ENCODE peak calls at places on chromosome 19, in nine cellular contexts. E is CD4-positive, alpha-beta memory T cell; N is colonic mucosa; Q is PC-3; W is heart left ventricle; T is neural progenitor cell; M is psoas muscle; K is A549; P is ovary. Z is an unnamed sample. For H3K4me1, the result is how much of the 10 kb centered on the place peaks cover.

GRCh38 chr19:31121501-31121900 is 227.7 kb downstream of the TSHZ3 start:
- DNase-seq in E (no peak), N (no peak), Q (no peak), W (no peak), T (no peak), M (no peak), K (no peak), P (no peak), Z (peak)

GRCh38 chr19:51326216-51327065 is 15.0 kb downstream of the IGLON5 start:
- DNase-seq in E (no peak), N (no peak), Q (no peak), W (no peak), T (no peak), M (no peak), K (no peak), P (no peak), Z (no peak)

GRCh38 chr19:49436381-49437017 is 4.8 kb downstream of the SLC17A7 start:
- DNase-seq in E (peak), N (peak), Q (no peak), W (no peak), T (peak), M (no peak), K (peak), P (no peak), Z (no peak)

GRCh38 chr19:49421039-49421877 is 2.0 kb downstream of the PTH2 start:
- DNase-seq in E (no peak), N (peak), Q (peak), W (peak), T (peak), M (peak), K (no peak), P (no peak), Z (peak)

GRCh38 chr19:32367063-32367462 is 21.7 kb downstream of the ZNF507 start:
- DNase-seq in E (no peak), N (no peak), Q (no peak), W (no peak), T (no peak), M (no peak), K (no peak), P (no peak), Z (no peak)

GRCh38 chr19:54355675-54356074 is 9.1 kb downstream of the LAIR1 start:
- DNase-seq in E (no peak), N (no peak), Q (no peak), W (no peak), T (no peak), M (no peak), K (no peak), P (no peak), Z (no peak)

GRCh38 chr19:45250832-45251451 is at the start of gene MARK4:
- DNase-seq in E (peak), N (peak), Q (peak), W (peak), T (peak), M (peak), K (peak), P (peak), Z (peak)

GRCh38 chr19:16070366-16070990 is 5.8 kb upstream of the TPM4 start:
- DNase-seq in E (peak), N (peak), Q (peak), W (peak), T (no peak), M (peak), K (peak), P (peak), Z (peak)

GRCh38 chr19:16288544-16288943 is 36.1 kb upstream of the KLF2 start:
- DNase-seq in E (no peak), N (no peak), Q (no peak), W (no peak), T (no peak), M (no peak), K (no peak), P (no peak), Z (no peak)

GRCh38 chr19:32874605-32875004 is 5.0 kb upstream of the SLC7A9 start:
- DNase-seq in E (no peak), N (no peak), Q (no peak), W (no peak), T (no peak), M (peak), K (no peak), P (no peak), Z (no peak)

GRCh38 chr19:41695745-41696144 is 7.7 kb upstream of the CEACAM7 start:
- DNase-seq in E (no peak), N (peak), Q (no peak), W (no peak), T (no peak), M (no peak), K (no peak), P (no peak), Z (no peak)

GRCh38 chr19:51926426-51926783 is 867 bp upstream of the ZNF613 start:
- DNase-seq in E (no peak), N (no peak), Q (no peak), W (no peak), T (no peak), M (peak), K (no peak), P (no peak), Z (no peak)

GRCh38 chr19:37953125-37953524 is 46.1 kb downstream of the SIPA1L3 start:
- DNase-seq in E (no peak), N (no peak), Q (no peak), W (no peak), T (peak), M (no peak), K (no peak), P (no peak), Z (no peak)

GRCh38 chr19:2049741-2050348 is 1.2 kb downstream of the MKNK2 start:
- DNase-seq in E (peak), N (peak), Q (peak), W (peak), T (peak), M (peak), K (peak), P (peak), Z (peak)

GRCh38 chr19:2050991-2051770 is at the start of gene MKNK2:
- DNase-seq in E (peak), N (peak), Q (peak), W (peak), T (peak), M (peak), K (peak), P (peak), Z (peak)

GRCh38 chr19:2053601-2054389 is 2.8 kb upstream of the MKNK2 start:
- DNase-seq in E (peak), N (peak), Q (no peak), W (peak), T (no peak), M (peak), K (no peak), P (peak), Z (no peak)

GRCh38 chr19:2050349-2050990 is 574 bp downstream of the MKNK2 start:
- DNase-seq in E (no peak), N (no peak), Q (no peak), W (no peak), T (peak), M (no peak), K (no peak), P (no peak), Z (no peak)

GRCh38 chr19:2051771-2052704 is 994 bp upstream of the MKNK2 start:
- DNase-seq in E (peak), N (peak), Q (no peak), W (peak), T (no peak), M (peak), K (no peak), P (peak), Z (peak)
- H3K4me1 ChIP-seq in E (half or more), N (under half), Q (under half), W (half or more), T (under half), M (under half), K (half or more), P (under half), Z (under half)

GRCh38 chr19:13095393-13095784 is 7.3 kb downstream of the LYL1 start:
- DNase-seq in E (peak), N (no peak), Q (no peak), W (no peak), T (peak), M (no peak), K (no peak), P (no peak), Z (no peak)

GRCh38 chr19:13093407-13094284 is 9.0 kb downstream of the LYL1 start:
- DNase-seq in E (peak), N (peak), Q (peak), W (peak), T (peak), M (peak), K (peak), P (peak), Z (peak)

GRCh38 chr19:13094285-13094595 is 8.4 kb downstream of the LYL1 start:
- DNase-seq in E (peak), N (no peak), Q (no peak), W (peak), T (no peak), M (no peak), K (no peak), P (no peak), Z (peak)

GRCh38 chr19:13095934-13096890 is 6.4 kb downstream of the LYL1 start:
- DNase-seq in E (peak), N (no peak), Q (peak), W (no peak), T (peak), M (no peak), K (peak), P (no peak), Z (no peak)

DNA sequence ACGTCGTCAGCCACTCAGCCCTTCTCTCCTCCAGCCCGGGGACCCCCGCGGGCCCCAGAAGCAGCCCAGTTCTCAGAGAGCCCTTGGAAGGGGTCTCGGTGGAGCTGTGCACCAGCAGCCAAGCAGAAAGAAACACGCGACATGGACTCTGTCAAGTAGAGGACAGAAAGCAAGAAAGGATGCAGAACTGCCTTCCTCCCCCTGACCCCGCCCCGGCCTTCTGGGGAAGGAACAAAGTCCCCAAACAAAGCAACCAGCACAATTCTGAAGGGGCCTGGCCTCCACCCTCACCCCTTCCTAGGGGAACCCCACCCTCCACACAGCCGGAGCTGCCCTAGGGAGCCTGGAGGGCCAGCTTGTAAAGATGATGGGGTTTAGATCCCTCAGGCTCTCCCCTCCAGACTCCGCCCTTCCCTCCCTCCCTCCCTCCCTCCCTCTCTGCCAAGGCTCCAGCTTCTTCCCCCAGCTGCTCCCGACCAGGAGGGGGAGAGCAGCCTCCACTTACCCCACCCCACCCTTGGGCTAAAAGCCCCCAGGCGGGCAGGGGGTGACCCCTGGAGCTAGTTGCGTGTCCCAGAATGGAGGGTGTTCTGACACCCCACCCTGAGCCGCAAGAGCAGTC is 7.8 kb downstream of the LYL1 start:
- DNase-seq in E (peak), N (no peak), Q (peak), W (no peak), T (peak), M (no peak), K (no peak), P (no peak), Z (no peak)
- H3K4me1 ChIP-seq in E (under half), N (under half), Q (under half), W (half or more), T (under half), M (under half), K (half or more), P (under half), Z (under half)

DNA sequence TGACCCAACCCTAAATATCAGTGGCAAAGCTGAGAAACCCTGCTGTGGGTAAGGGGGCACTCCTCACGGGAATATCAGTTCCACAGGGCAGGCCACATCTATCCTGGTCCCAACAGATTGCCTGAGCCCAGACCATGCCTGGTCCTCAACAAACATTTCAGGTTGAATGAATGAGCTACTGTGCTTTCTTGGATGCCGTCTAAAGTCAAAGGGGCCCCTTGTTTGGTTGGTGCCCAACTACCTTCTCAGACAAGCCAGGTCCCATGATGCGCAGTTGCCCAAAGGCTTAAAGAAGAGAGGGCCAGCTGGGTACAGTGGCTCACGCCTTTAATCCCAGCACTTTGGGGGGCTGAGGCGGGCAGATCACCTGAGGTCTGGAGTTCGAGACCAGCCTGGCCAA is 2.4 kb downstream of the DPP9 start:
- DNase-seq in E (no peak), N (no peak), Q (no peak), W (no peak), T (no peak), M (no peak), K (no peak), P (no peak), Z (no peak)
- H3K4me1 ChIP-seq in E (under half), N (under half), Q (under half), W (under half), T (under half), M (under half), K (under half), P (under half), Z (under half)

GRCh38 chr19:2617393-2618165 is 84.9 kb downstream of the GNG7 start:
- DNase-seq in E (no peak), N (no peak), Q (no peak), W (no peak), T (no peak), M (no peak), K (no peak), P (no peak), Z (no peak)

GRCh38 chr19:2615782-2616181 is 86.7 kb downstream of the GNG7 start:
- DNase-seq in E (no peak), N (no peak), Q (no peak), W (no peak), T (no peak), M (no peak), K (no peak), P (no peak), Z (no peak)

GRCh38 chr19:2619076-2619475 is 83.4 kb downstream of the GNG7 start:
- DNase-seq in E (no peak), N (no peak), Q (peak), W (no peak), T (no peak), M (no peak), K (no peak), P (no peak), Z (no peak)

GRCh38 chr19:2618611-2619010 is 83.9 kb downstream of the GNG7 start:
- DNase-seq in E (peak), N (peak), Q (peak), W (peak), T (no peak), M (peak), K (no peak), P (no peak), Z (no peak)

GRCh38 chr19:2616741-2617392 is 85.6 kb downstream of the GNG7 start:
- DNase-seq in E (peak), N (no peak), Q (no peak), W (no peak), T (no peak), M (no peak), K (no peak), P (no peak), Z (no peak)
- H3K4me1 ChIP-seq in E (half or more), N (under half), Q (under half), W (under half), T (under half), M (under half), K (under half), P (under half), Z (under half)

DNA sequence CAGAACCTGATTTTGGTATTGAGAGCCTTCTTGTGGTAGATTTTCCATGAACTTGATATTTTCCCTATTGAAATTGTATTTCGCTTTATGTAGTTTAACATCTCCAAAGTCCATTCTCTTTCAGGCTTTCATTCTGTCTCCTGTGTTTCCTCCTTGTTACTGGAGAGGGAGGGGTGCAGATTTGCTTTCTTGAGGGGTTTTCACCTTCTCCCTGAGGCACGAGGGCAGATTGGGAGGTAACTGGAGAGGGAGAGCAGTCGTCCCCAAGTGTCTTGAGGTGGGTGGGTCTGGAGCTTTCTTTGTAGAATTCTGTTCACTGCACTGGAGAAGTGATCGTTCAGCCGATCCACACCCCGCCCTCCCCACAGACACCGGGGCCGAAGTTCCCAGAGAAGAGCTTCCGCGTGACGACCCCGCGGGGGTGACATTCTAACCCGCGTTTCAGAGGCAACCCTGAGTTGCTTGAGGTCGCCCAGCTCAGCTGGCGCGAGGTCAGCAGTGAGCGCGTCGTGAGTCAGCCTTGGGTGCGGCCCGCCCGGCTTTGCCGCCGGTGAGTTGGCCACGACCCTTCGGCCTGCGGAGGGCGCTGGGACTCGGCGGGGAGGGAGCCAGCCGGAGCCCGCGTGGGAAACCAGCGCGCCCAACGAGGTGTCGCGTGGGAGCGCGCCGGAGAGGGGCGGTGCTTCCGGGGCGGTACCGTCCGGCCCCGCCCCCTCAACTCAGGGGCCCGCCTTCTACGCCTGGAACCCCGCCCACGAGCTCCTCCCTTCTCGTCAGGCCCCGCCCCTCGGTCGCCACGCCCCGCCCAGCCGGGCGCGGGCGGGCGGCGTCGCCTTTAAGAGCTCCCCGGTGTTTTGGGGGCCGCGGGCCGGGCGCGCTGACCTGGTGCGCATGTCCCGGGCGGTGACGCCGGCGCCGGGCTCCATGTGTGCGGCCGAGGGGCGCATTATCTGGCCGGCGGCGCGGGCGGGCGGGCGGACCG is at the start of gene GATAD2A:
- DNase-seq in E (peak), N (peak), Q (peak), W (peak), T (peak), M (peak), K (peak), P (peak), Z (peak)
- H3K4me1 ChIP-seq in E (half or more), N (under half), Q (half or more), W (half or more), T (under half), M (half or more), K (under half), P (under half), Z (under half)

GRCh38 chr19:1396019-1396767 is 5.1 kb downstream of the GAMT start:
- DNase-seq in E (no peak), N (no peak), Q (no peak), W (no peak), T (no peak), M (no peak), K (no peak), P (no peak), Z (peak)
- H3K4me1 ChIP-seq in E (under half), N (under half), Q (under half), W (under half), T (under half), M (under half), K (under half), P (under half), Z (under half)

DNA sequence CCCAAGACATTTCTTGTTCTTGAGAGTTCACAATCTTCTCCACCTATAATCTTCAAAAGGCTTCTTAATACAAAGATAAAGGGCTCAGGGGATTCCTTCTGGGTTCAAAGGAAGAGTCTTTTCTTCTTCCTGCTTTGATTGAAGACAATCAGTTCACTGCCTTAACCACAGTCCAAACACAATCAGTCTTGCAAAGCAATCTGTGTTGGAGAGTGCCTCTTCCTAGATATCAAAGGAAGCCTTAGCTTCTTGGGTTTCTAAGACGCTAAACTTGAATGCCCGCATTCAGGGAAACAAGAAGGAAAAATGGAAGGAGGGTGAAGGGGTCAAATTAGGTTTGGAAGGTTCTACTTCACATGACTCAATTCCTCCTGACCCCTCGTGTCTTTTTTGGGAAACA is 27.2 kb downstream of the RANBP3 start:
- DNase-seq in E (no peak), N (no peak), Q (no peak), W (no peak), T (peak), M (no peak), K (no peak), P (no peak), Z (no peak)
- H3K4me1 ChIP-seq in E (half or more), N (under half), Q (under half), W (half or more), T (half or more), M (half or more), K (under half), P (under half), Z (under half)

GRCh38 chr19:10292789-10293636 is 3.3 kb downstream of the ICAM5 start:
- DNase-seq in E (no peak), N (no peak), Q (peak), W (no peak), T (peak), M (peak), K (no peak), P (no peak), Z (no peak)

GRCh38 chr19:10293637-10294367 is 4.0 kb downstream of the ICAM5 start:
- DNase-seq in E (no peak), N (no peak), Q (no peak), W (no peak), T (peak), M (no peak), K (no peak), P (no peak), Z (no peak)

GRCh38 chr19:10290876-10291553 is 1.3 kb downstream of the ICAM5 start:
- DNase-seq in E (no peak), N (peak), Q (peak), W (peak), T (peak), M (peak), K (peak), P (peak), Z (peak)

GRCh38 chr19:10291554-10292205 is 1.9 kb downstream of the ICAM5 start:
- DNase-seq in E (no peak), N (no peak), Q (no peak), W (no peak), T (no peak), M (no peak), K (no peak), P (no peak), Z (no peak)

GRCh38 chr19:10292206-10292788 is 2.5 kb downstream of the ICAM5 start:
- DNase-seq in E (peak), N (peak), Q (peak), W (peak), T (peak), M (peak), K (peak), P (peak), Z (peak)
- H3K4me1 ChIP-seq in E (half or more), N (under half), Q (under half), W (half or more), T (under half), M (under half), K (under half), P (under half), Z (under half)

GRCh38 chr19:5956728-5957127 is 21.2 kb downstream of the RANBP3 start:
- DNase-seq in E (no peak), N (no peak), Q (no peak), W (no peak), T (no peak), M (no peak), K (no peak), P (no peak), Z (no peak)
- H3K4me1 ChIP-seq in E (half or more), N (under half), Q (under half), W (half or more), T (half or more), M (half or more), K (under half), P (under half), Z (under half)